ENCODE peak calls at places on chromosomes 3 and 15, in four cellular contexts. One of them, this sample, is unnamed. For H3K4me1 and H3K9me3, the result is how much of the 10 kb centered on the place peaks cover.

GRCh38 chr3:190339130-190339529 is 16.9 kb upstream of the CLDN1 start:
- DNase-seq in fibroblast of lung: no peak
- DNase-seq in cardiac muscle cell: peak
- DNase-seq in transverse colon: no peak
- DNase-seq in this sample: no peak

GRCh38 chr15:100373942-100374341 is 32.2 kb upstream of the ADAMTS17 start:
- DNase-seq in fibroblast of lung: no peak
- DNase-seq in cardiac muscle cell: no peak
- DNase-seq in transverse colon: no peak
- DNase-seq in this sample: no peak

GRCh38 chr15:96849501-96849900 is 519.0 kb downstream of the NR2F2 start:
- DNase-seq in fibroblast of lung: peak
- DNase-seq in cardiac muscle cell: peak
- DNase-seq in transverse colon: no peak
- DNase-seq in this sample: no peak

GRCh38 chr3:49076627-49077026 is 17.2 kb downstream of the QRICH1 start:
- DNase-seq in fibroblast of lung: no peak
- DNase-seq in cardiac muscle cell: no peak
- DNase-seq in transverse colon: no peak
- DNase-seq in this sample: no peak

GRCh38 chr15:55267401-55268053 is 22.1 kb downstream of the RAB27A start:
- DNase-seq in fibroblast of lung: peak
- DNase-seq in cardiac muscle cell: peak
- DNase-seq in transverse colon: peak
- DNase-seq in this sample: no peak

GRCh38 chr3:133888739-133889340 is 6.8 kb downstream of the RAB6B start:
- DNase-seq in fibroblast of lung: no peak
- DNase-seq in cardiac muscle cell: no peak
- DNase-seq in transverse colon: no peak
- DNase-seq in this sample: no peak

GRCh38 chr15:67049351-67050044 is 15.9 kb upstream of the SMAD3 start:
- DNase-seq in fibroblast of lung: no peak
- DNase-seq in cardiac muscle cell: peak
- DNase-seq in transverse colon: peak
- DNase-seq in this sample: peak

GRCh38 chr3:99286266-99286845 is 352.0 kb upstream of the COL8A1 start:
- DNase-seq in fibroblast of lung: no peak
- DNase-seq in cardiac muscle cell: peak
- DNase-seq in transverse colon: no peak
- DNase-seq in this sample: no peak

GRCh38 chr3:48306860-48307530 is 26.5 kb downstream of the SPINK8 start:
- DNase-seq in fibroblast of lung: no peak
- DNase-seq in cardiac muscle cell: no peak
- DNase-seq in transverse colon: no peak
- DNase-seq in this sample: no peak

GRCh38 chr3:48344867-48345507 is 11.5 kb upstream of the SPINK8 start:
- DNase-seq in fibroblast of lung: no peak
- DNase-seq in cardiac muscle cell: no peak
- DNase-seq in transverse colon: no peak
- DNase-seq in this sample: no peak

GRCh38 chr15:70260096-70260495 is 162.4 kb upstream of the TLE3 start:
- DNase-seq in fibroblast of lung: no peak
- DNase-seq in cardiac muscle cell: no peak
- DNase-seq in transverse colon: no peak
- DNase-seq in this sample: no peak

GRCh38 chr15:89413877-89414276 is 79.3 kb upstream of the POLG start:
- DNase-seq in fibroblast of lung: no peak
- DNase-seq in cardiac muscle cell: no peak
- DNase-seq in transverse colon: no peak
- DNase-seq in this sample: no peak

GRCh38 chr3:161096771-161097367 is 8.3 kb downstream of the B3GALNT1 start:
- DNase-seq in fibroblast of lung: no peak
- DNase-seq in cardiac muscle cell: peak
- DNase-seq in transverse colon: no peak
- DNase-seq in this sample: no peak

GRCh38 chr3:39812537-39812936 is 3.1 kb downstream of the MYRIP start:
- DNase-seq in fibroblast of lung: no peak
- DNase-seq in cardiac muscle cell: peak
- DNase-seq in transverse colon: peak
- DNase-seq in this sample: no peak

GRCh38 chr3:197791120-197792018 is at the start of gene LRCH3:
- DNase-seq in fibroblast of lung: peak
- DNase-seq in cardiac muscle cell: peak
- DNase-seq in transverse colon: peak
- DNase-seq in this sample: peak

GRCh38 chr3:85360742-85361387 is 402.1 kb downstream of the CADM2 start:
- DNase-seq in fibroblast of lung: peak
- DNase-seq in cardiac muscle cell: peak
- DNase-seq in transverse colon: peak
- DNase-seq in this sample: no peak

GRCh38 chr3:2765002-2765579 is 345.1 kb downstream of the IL5RA start:
- DNase-seq in fibroblast of lung: no peak
- DNase-seq in cardiac muscle cell: no peak
- DNase-seq in transverse colon: no peak
- DNase-seq in this sample: no peak

GRCh38 chr15:90336705-90337141 is 15.4 kb upstream of the ZNF774 start:
- DNase-seq in fibroblast of lung: peak
- DNase-seq in cardiac muscle cell: no peak
- DNase-seq in transverse colon: no peak
- DNase-seq in this sample: no peak

GRCh38 chr3:32733631-32734229 is 48.7 kb downstream of the CNOT10 start:
- DNase-seq in fibroblast of lung: peak
- DNase-seq in cardiac muscle cell: peak
- DNase-seq in transverse colon: no peak
- DNase-seq in this sample: no peak

GRCh38 chr3:139310474-139310933 is 33.3 kb upstream of the MRPS22 start:
- DNase-seq in fibroblast of lung: peak
- DNase-seq in cardiac muscle cell: peak
- DNase-seq in transverse colon: no peak
- DNase-seq in this sample: no peak

GRCh38 chr3:67381667-67382272 is 272.6 kb downstream of the SUCLG2 start:
- DNase-seq in fibroblast of lung: peak
- DNase-seq in cardiac muscle cell: peak
- DNase-seq in transverse colon: no peak
- DNase-seq in this sample: no peak

GRCh38 chr3:4898454-4899313 is 80.6 kb upstream of the BHLHE40 start:
- DNase-seq in fibroblast of lung: peak
- DNase-seq in cardiac muscle cell: peak
- DNase-seq in transverse colon: no peak
- DNase-seq in this sample: no peak

GRCh38 chr15:85545185-85545584 is 164.8 kb downstream of the AKAP13 start:
- DNase-seq in fibroblast of lung: peak
- DNase-seq in cardiac muscle cell: peak
- DNase-seq in transverse colon: no peak
- DNase-seq in this sample: no peak

GRCh38 chr15:52749250-52749649 is 40.9 kb downstream of the ONECUT1 start:
- DNase-seq in fibroblast of lung: no peak
- DNase-seq in cardiac muscle cell: no peak
- DNase-seq in transverse colon: no peak
- DNase-seq in this sample: no peak

GRCh38 chr3:45712434-45713110 is 23.4 kb downstream of the SACM1L start:
- DNase-seq in fibroblast of lung: no peak
- DNase-seq in cardiac muscle cell: no peak
- DNase-seq in transverse colon: no peak
- DNase-seq in this sample: no peak

GRCh38 chr3:50304601-50305000 is 1.2 kb upstream of the HYAL1 start:
- DNase-seq in fibroblast of lung: no peak
- DNase-seq in cardiac muscle cell: no peak
- DNase-seq in transverse colon: no peak
- DNase-seq in this sample: no peak

GRCh38 chr3:66809579-66809958 is 188.5 kb upstream of the KBTBD8 start:
- DNase-seq in fibroblast of lung: no peak
- DNase-seq in cardiac muscle cell: no peak
- DNase-seq in transverse colon: no peak
- DNase-seq in this sample: no peak

GRCh38 chr3:58084788-58085543 is 76.7 kb downstream of the FLNB start:
- DNase-seq in fibroblast of lung: no peak
- DNase-seq in cardiac muscle cell: no peak
- DNase-seq in transverse colon: no peak
- DNase-seq in this sample: no peak

GRCh38 chr3:11717768-11718581 is 74.3 kb upstream of the VGLL4 start:
- DNase-seq in fibroblast of lung: peak
- DNase-seq in cardiac muscle cell: peak
- DNase-seq in transverse colon: no peak
- DNase-seq in this sample: no peak

GRCh38 chr15:62462268-62462667 is 297.2 kb upstream of the C2CD4B start:
- DNase-seq in fibroblast of lung: no peak
- DNase-seq in cardiac muscle cell: no peak
- DNase-seq in transverse colon: no peak
- DNase-seq in this sample: no peak

GRCh38 chr3:172746476-172746875 is 4.0 kb upstream of the ECT2 start:
- DNase-seq in fibroblast of lung: no peak
- DNase-seq in cardiac muscle cell: no peak
- DNase-seq in transverse colon: no peak
- DNase-seq in this sample: no peak

GRCh38 chr3:149373235-149374125 is 4.0 kb downstream of the TM4SF1 start:
- DNase-seq in fibroblast of lung: peak
- DNase-seq in cardiac muscle cell: peak
- DNase-seq in transverse colon: no peak
- DNase-seq in this sample: no peak

GRCh38 chr3:142263126-142263525 is 37.7 kb upstream of the GK5 start:
- DNase-seq in fibroblast of lung: no peak
- DNase-seq in cardiac muscle cell: no peak
- DNase-seq in transverse colon: no peak
- DNase-seq in this sample: no peak

GRCh38 chr15:32824777-32825176 is 107.0 kb downstream of the GREM1 start:
- DNase-seq in fibroblast of lung: peak
- DNase-seq in cardiac muscle cell: peak
- DNase-seq in transverse colon: no peak
- DNase-seq in this sample: no peak

GRCh38 chr3:128780438-128780837 is 54.5 kb downstream of the RAB7A start:
- DNase-seq in fibroblast of lung: no peak
- DNase-seq in cardiac muscle cell: no peak
- DNase-seq in transverse colon: no peak
- DNase-seq in this sample: no peak
- H3K4me1 ChIP-seq in fibroblast of lung: under half
- H3K4me1 ChIP-seq in cardiac muscle cell: under half
- H3K4me1 ChIP-seq in transverse colon: under half
- H3K4me1 ChIP-seq in this sample: under half

GRCh38 chr15:27707216-27707710 is 391.9 kb downstream of the OCA2 start:
- DNase-seq in fibroblast of lung: no peak
- DNase-seq in cardiac muscle cell: no peak
- DNase-seq in transverse colon: no peak
- DNase-seq in this sample: no peak
- H3K9me3 ChIP-seq in fibroblast of lung: under half
- H3K9me3 ChIP-seq in cardiac muscle cell: under half
- H3K9me3 ChIP-seq in transverse colon: under half
- H3K9me3 ChIP-seq in this sample: under half

DNA sequence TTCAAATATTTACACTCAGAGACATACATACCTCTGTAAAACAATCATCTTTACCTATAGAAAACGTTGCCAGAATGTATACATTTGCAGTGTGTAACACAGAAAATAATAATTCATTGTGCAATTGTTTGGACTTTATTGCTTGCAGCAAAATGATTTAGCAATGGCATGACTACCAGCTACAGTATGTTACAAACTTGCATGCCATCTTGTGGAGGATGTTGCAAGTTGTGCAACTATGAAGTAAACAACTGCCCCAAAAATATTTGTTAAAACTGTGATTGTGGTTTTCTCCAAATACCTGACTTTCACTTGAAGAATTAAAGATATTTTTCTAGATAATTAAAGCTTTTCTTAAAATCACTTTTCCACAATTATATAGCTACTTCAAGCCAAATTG is 27.1 kb upstream of the C3orf49 start:
- DNase-seq in fibroblast of lung: peak
- DNase-seq in cardiac muscle cell: peak
- DNase-seq in transverse colon: no peak
- DNase-seq in this sample: no peak
- TF ChIP-seq CTCF in fibroblast of lung: peak
- TF ChIP-seq CTCF in cardiac muscle cell: peak
- TF ChIP-seq CTCF in transverse colon: peak
- TF ChIP-seq CTCF in this sample: peak

DNA sequence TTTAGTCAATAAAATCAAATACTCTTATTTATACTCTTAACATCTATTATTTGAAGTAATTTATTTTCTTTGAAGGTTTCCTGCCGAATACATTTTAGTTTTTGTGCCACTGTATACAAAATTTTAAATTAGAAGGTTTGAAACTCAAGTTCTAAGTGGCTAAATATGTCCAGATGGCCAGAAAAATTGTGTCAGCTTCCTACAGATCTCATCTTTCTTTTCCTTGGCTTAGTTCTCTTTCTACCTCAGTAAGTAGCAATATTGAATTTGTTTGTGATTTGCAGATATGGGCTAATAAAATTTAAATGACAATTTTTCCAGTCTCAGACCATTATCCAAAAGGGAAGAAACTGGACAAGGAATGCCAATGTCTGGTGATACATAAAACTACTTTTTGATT is 452.1 kb downstream of the ROBO2 start:
- DNase-seq in fibroblast of lung: no peak
- DNase-seq in cardiac muscle cell: no peak
- DNase-seq in transverse colon: no peak
- DNase-seq in this sample: no peak
- H3K4me1 ChIP-seq in fibroblast of lung: under half
- H3K4me1 ChIP-seq in cardiac muscle cell: under half
- H3K4me1 ChIP-seq in transverse colon: under half
- H3K4me1 ChIP-seq in this sample: under half